ENCODE peak calls at places on chromosomes 6 and 20, in five cellular contexts. One of them, this sample, is unnamed.

GRCh38 chr6:6678811-6679210 is 90.3 kb downstream of the LY86 start:
- DNase-seq in ovary: no peak
- DNase-seq in upper lobe of right lung: no peak
- DNase-seq in AG04450: no peak
- DNase-seq in osteocyte: no peak
- DNase-seq in this sample: no peak

GRCh38 chr6:108966236-108966635 is 118.0 kb downstream of the ARMC2 start:
- DNase-seq in ovary: no peak
- DNase-seq in upper lobe of right lung: no peak
- DNase-seq in AG04450: no peak
- DNase-seq in osteocyte: no peak
- DNase-seq in this sample: no peak

GRCh38 chr6:129209355-129209754 is 326.4 kb downstream of the LAMA2 start:
- DNase-seq in ovary: no peak
- DNase-seq in upper lobe of right lung: no peak
- DNase-seq in AG04450: no peak
- DNase-seq in osteocyte: no peak
- DNase-seq in this sample: no peak

GRCh38 chr6:73752943-73753342 is 56.9 kb downstream of the CD109 start:
- DNase-seq in ovary: no peak
- DNase-seq in upper lobe of right lung: no peak
- DNase-seq in AG04450: peak
- DNase-seq in osteocyte: no peak
- DNase-seq in this sample: no peak

GRCh38 chr20:10864076-10864672 is 190.4 kb upstream of the JAG1 start:
- DNase-seq in ovary: no peak
- DNase-seq in upper lobe of right lung: peak
- DNase-seq in AG04450: no peak
- DNase-seq in osteocyte: no peak
- DNase-seq in this sample: no peak

GRCh38 chr20:38125157-38126056 is 39.7 kb downstream of the TGM2 start:
- DNase-seq in ovary: peak
- DNase-seq in upper lobe of right lung: peak
- DNase-seq in AG04450: no peak
- DNase-seq in osteocyte: peak
- DNase-seq in this sample: no peak

GRCh38 chr6:36414481-36414880 is 27.0 kb upstream of the ETV7 start:
- DNase-seq in ovary: no peak
- DNase-seq in upper lobe of right lung: no peak
- DNase-seq in AG04450: no peak
- DNase-seq in osteocyte: no peak
- DNase-seq in this sample: peak

GRCh38 chr6:130675072-130675471 is 152.1 kb upstream of the SMLR1 start:
- DNase-seq in ovary: no peak
- DNase-seq in upper lobe of right lung: no peak
- DNase-seq in AG04450: peak
- DNase-seq in osteocyte: no peak
- DNase-seq in this sample: peak

GRCh38 chr6:26555505-26556262 is 17.5 kb downstream of the HMGN4 start:
- DNase-seq in ovary: no peak
- DNase-seq in upper lobe of right lung: no peak
- DNase-seq in AG04450: no peak
- DNase-seq in osteocyte: no peak
- DNase-seq in this sample: no peak

GRCh38 chr6:106476326-106477105 is 116.0 kb downstream of the CRYBG1 start:
- DNase-seq in ovary: no peak
- DNase-seq in upper lobe of right lung: no peak
- DNase-seq in AG04450: no peak
- DNase-seq in osteocyte: no peak
- DNase-seq in this sample: peak

GRCh38 chr20:8474027-8474668 is 342.1 kb downstream of the PLCB1 start:
- DNase-seq in ovary: no peak
- DNase-seq in upper lobe of right lung: no peak
- DNase-seq in AG04450: no peak
- DNase-seq in osteocyte: no peak
- DNase-seq in this sample: no peak
- TF ChIP-seq CTCF in ovary: no peak
- TF ChIP-seq CTCF in upper lobe of right lung: no peak
- TF ChIP-seq CTCF in AG04450: no peak
- TF ChIP-seq CTCF in osteocyte: no peak
- TF ChIP-seq CTCF in this sample: no peak

GRCh38 chr6:168071620-168072019 is 7.4 kb downstream of the FRMD1 start:
- DNase-seq in ovary: no peak
- DNase-seq in upper lobe of right lung: no peak
- DNase-seq in AG04450: no peak
- DNase-seq in osteocyte: no peak
- DNase-seq in this sample: no peak
- TF ChIP-seq CTCF in ovary: no peak
- TF ChIP-seq CTCF in upper lobe of right lung: no peak
- TF ChIP-seq CTCF in AG04450: no peak
- TF ChIP-seq CTCF in osteocyte: no peak
- TF ChIP-seq CTCF in this sample: peak

DNA sequence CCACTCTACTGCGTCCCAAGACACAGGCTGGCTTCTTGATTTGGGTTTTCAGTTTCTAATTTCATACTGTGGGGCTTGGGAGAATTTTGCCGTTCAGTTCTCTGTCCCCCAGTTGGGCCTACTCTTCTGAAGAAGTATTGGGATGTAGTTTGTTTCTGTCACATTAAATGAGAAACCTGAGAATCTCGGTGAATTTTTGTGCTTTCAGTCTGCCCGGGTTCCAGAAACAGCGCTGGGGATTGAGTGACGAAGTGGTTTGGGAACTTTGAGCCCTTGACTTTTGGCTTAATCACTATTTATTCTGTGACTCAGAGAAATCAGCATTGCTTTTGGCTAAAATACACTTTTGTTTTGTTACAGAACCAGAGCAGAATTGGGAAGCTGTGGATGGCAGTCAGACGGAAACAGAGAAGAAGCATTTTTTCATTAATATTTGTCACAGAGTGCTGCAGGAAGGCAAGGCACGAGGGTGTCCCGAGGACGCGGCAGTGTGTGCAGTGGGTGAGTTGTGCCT is 74.0 kb downstream of the IGF2R start:
- DNase-seq in ovary: no peak
- DNase-seq in upper lobe of right lung: no peak
- DNase-seq in AG04450: no peak
- DNase-seq in osteocyte: no peak
- DNase-seq in this sample: no peak
- TF ChIP-seq CTCF in ovary: no peak
- TF ChIP-seq CTCF in upper lobe of right lung: no peak
- TF ChIP-seq CTCF in AG04450: no peak
- TF ChIP-seq CTCF in osteocyte: no peak
- TF ChIP-seq CTCF in this sample: no peak

GRCh38 chr20:32240220-32240619 is 32.5 kb downstream of the POFUT1 start:
- DNase-seq in ovary: no peak
- DNase-seq in upper lobe of right lung: no peak
- DNase-seq in AG04450: no peak
- DNase-seq in osteocyte: no peak
- DNase-seq in this sample: no peak
- TF ChIP-seq CTCF in ovary: no peak
- TF ChIP-seq CTCF in upper lobe of right lung: no peak
- TF ChIP-seq CTCF in AG04450: peak
- TF ChIP-seq CTCF in osteocyte: peak
- TF ChIP-seq CTCF in this sample: peak

GRCh38 chr6:31713465-31713864 is 1.7 kb upstream of the LY6G6D start:
- DNase-seq in ovary: no peak
- DNase-seq in upper lobe of right lung: no peak
- DNase-seq in AG04450: no peak
- DNase-seq in osteocyte: no peak
- DNase-seq in this sample: no peak

GRCh38 chr6:31711233-31711632 is 3.9 kb upstream of the LY6G6D start:
- DNase-seq in ovary: no peak
- DNase-seq in upper lobe of right lung: no peak
- DNase-seq in AG04450: no peak
- DNase-seq in osteocyte: no peak
- DNase-seq in this sample: no peak

GRCh38 chr6:31710490-31711219 is 4.0 kb downstream of the LY6G6F start:
- DNase-seq in ovary: no peak
- DNase-seq in upper lobe of right lung: no peak
- DNase-seq in AG04450: no peak
- DNase-seq in osteocyte: no peak
- DNase-seq in this sample: no peak

GRCh38 chr6:31713991-31714684 is 1.0 kb upstream of the LY6G6D start:
- DNase-seq in ovary: no peak
- DNase-seq in upper lobe of right lung: no peak
- DNase-seq in AG04450: no peak
- DNase-seq in osteocyte: no peak
- DNase-seq in this sample: no peak

GRCh38 chr6:31712296-31712695 is 2.9 kb upstream of the LY6G6D start:
- DNase-seq in ovary: no peak
- DNase-seq in upper lobe of right lung: no peak
- DNase-seq in AG04450: no peak
- DNase-seq in osteocyte: no peak
- DNase-seq in this sample: no peak
- TF ChIP-seq CTCF in ovary: no peak
- TF ChIP-seq CTCF in upper lobe of right lung: no peak
- TF ChIP-seq CTCF in AG04450: no peak
- TF ChIP-seq CTCF in osteocyte: no peak
- TF ChIP-seq CTCF in this sample: peak

GRCh38 chr20:49579874-49580817 is 12.2 kb upstream of the PTGIS start:
- DNase-seq in ovary: peak
- DNase-seq in upper lobe of right lung: no peak
- DNase-seq in AG04450: peak
- DNase-seq in osteocyte: no peak
- DNase-seq in this sample: peak
- TF ChIP-seq CTCF in ovary: no peak
- TF ChIP-seq CTCF in upper lobe of right lung: no peak
- TF ChIP-seq CTCF in AG04450: no peak
- TF ChIP-seq CTCF in osteocyte: no peak
- TF ChIP-seq CTCF in this sample: no peak

DNA sequence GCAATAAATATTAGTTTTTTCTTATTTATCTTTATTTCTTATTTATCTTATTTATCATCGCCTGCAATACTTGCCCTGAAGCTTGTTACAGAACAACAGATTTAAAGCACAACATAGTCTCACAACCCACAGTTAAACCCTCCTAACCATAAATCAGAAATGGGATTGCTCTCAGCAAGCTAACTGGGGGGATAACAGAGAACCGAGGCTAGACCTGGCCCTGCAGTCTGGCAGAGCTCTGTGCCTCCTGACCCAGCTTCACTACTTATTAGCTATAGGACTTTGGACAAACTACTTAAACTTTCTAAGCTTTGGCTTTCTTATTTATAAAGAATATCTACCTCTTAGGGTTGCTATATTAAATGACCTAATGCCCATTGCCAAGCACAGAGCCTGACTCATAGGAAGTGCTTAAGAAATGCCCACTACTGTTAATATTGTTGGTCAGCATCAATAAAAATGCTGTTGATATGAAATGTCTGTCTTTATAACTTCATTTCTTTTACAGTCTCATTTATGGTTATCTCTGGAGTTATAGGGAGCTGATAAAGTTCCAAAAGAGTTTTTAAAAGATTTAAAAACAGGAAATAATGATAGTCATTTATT is 87.9 kb upstream of the BEND6 start:
- DNase-seq in ovary: no peak
- DNase-seq in upper lobe of right lung: no peak
- DNase-seq in AG04450: no peak
- DNase-seq in osteocyte: no peak
- DNase-seq in this sample: no peak
- TF ChIP-seq CTCF in ovary: no peak
- TF ChIP-seq CTCF in upper lobe of right lung: no peak
- TF ChIP-seq CTCF in AG04450: no peak
- TF ChIP-seq CTCF in osteocyte: no peak
- TF ChIP-seq CTCF in this sample: no peak

GRCh38 chr6:155319902-155320301 is 5.6 kb upstream of the TFB1M start:
- DNase-seq in ovary: no peak
- DNase-seq in upper lobe of right lung: no peak
- DNase-seq in AG04450: no peak
- DNase-seq in osteocyte: no peak
- DNase-seq in this sample: no peak
- TF ChIP-seq CTCF in ovary: no peak
- TF ChIP-seq CTCF in upper lobe of right lung: no peak
- TF ChIP-seq CTCF in AG04450: no peak
- TF ChIP-seq CTCF in osteocyte: no peak
- TF ChIP-seq CTCF in this sample: no peak

GRCh38 chr20:42706762-42707161 is 482.9 kb downstream of the PTPRT start:
- DNase-seq in ovary: no peak
- DNase-seq in upper lobe of right lung: no peak
- DNase-seq in AG04450: no peak
- DNase-seq in osteocyte: no peak
- DNase-seq in this sample: no peak

GRCh38 chr20:42700423-42700822 is 489.3 kb downstream of the PTPRT start:
- DNase-seq in ovary: no peak
- DNase-seq in upper lobe of right lung: no peak
- DNase-seq in AG04450: no peak
- DNase-seq in osteocyte: no peak
- DNase-seq in this sample: no peak

GRCh38 chr20:42701948-42702347 is 487.8 kb downstream of the PTPRT start:
- DNase-seq in ovary: no peak
- DNase-seq in upper lobe of right lung: no peak
- DNase-seq in AG04450: no peak
- DNase-seq in osteocyte: no peak
- DNase-seq in this sample: no peak

GRCh38 chr20:42705550-42705949 is 484.2 kb downstream of the PTPRT start:
- DNase-seq in ovary: no peak
- DNase-seq in upper lobe of right lung: no peak
- DNase-seq in AG04450: no peak
- DNase-seq in osteocyte: no peak
- DNase-seq in this sample: no peak

DNA sequence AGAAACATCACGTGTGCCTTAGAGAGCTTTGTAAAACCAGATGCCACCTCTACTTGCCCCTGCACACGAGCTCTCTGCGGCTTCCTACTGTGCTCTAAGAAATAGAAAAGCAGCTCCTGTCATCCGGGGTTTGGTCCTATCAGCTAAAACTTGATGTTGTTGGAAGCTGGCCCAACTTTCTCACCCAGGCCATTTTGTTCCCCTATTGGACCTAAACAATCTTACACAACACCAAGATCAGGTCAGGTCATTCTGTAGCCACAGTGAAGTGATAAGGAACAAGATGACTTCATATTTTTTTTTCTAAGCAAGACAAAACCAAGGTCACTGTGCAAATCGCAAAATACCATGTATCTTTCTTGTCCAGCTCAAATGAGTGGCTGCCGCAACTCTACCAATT is 486.0 kb downstream of the PTPRT start:
- DNase-seq in ovary: no peak
- DNase-seq in upper lobe of right lung: no peak
- DNase-seq in AG04450: no peak
- DNase-seq in osteocyte: no peak
- DNase-seq in this sample: no peak
- TF ChIP-seq CTCF in ovary: no peak
- TF ChIP-seq CTCF in upper lobe of right lung: no peak
- TF ChIP-seq CTCF in AG04450: no peak
- TF ChIP-seq CTCF in osteocyte: no peak
- TF ChIP-seq CTCF in this sample: no peak